ENCODE peak calls at places on chromosomes 7 and 10, in six cellular contexts. G, X, I, O, S and U are unnamed samples.

GRCh38 chr10:46052057-46052790 is 6.2 kb upstream of the MSMB start:
- DNase-seq in G (no peak), X (peak; percentile 7), I (no peak), O (no peak), S (no peak), U (no peak)

GRCh38 chr7:56007167-56007652 is 42.8 kb downstream of the NIPSNAP2 start:
- DNase-seq in G (no peak), X (no peak), I (no peak), O (no peak), S (no peak), U (no peak)

GRCh38 chr10:63628526-63629362 is 107.5 kb downstream of the REEP3 start:
- DNase-seq in G (peak; percentile 58), X (peak; percentile 62), I (peak; percentile 52), O (peak; percentile 52), S (peak; percentile 18), U (no peak)

GRCh38 chr10:126302831-126303230 is 85.4 kb downstream of the ADAM12 start:
- DNase-seq in G (no peak), X (peak; percentile 47), I (peak; percentile 49), O (peak; percentile 15), S (no peak), U (no peak)

GRCh38 chr10:114100848-114101741 is 57.4 kb downstream of the ADRB1 start:
- DNase-seq in G (no peak), X (peak; percentile 50), I (peak; percentile 26), O (peak; percentile 47), S (no peak), U (peak; percentile 2)

GRCh38 chr7:5296627-5297226 is 14.0 kb downstream of the SLC29A4 start:
- DNase-seq in G (peak; percentile 77), X (no peak), I (no peak), O (no peak), S (peak; percentile 23), U (no peak)

GRCh38 chr7:92635538-92635937 is 45.3 kb upstream of the FAM133B start:
- DNase-seq in G (no peak), X (peak; percentile 19), I (no peak), O (no peak), S (no peak), U (no peak)

GRCh38 chr10:126063353-126063791 is 167.0 kb downstream of the FANK1 start:
- DNase-seq in G (no peak), X (peak; percentile 84), I (peak; percentile 82), O (peak; percentile 86), S (no peak), U (peak; percentile 49)

GRCh38 chr10:30080161-30080560 is 20.8 kb upstream of the JCAD start:
- DNase-seq in G (no peak), X (peak; percentile 41), I (no peak), O (no peak), S (no peak), U (no peak)

GRCh38 chr10:16656886-16657285 is 135.2 kb upstream of the C1QL3 start:
- DNase-seq in G (no peak), X (no peak), I (no peak), O (no peak), S (no peak), U (no peak)

GRCh38 chr10:84256510-84257342 is 11.9 kb downstream of the RGR start:
- DNase-seq in G (peak; percentile 51), X (peak; percentile 41), I (peak; percentile 44), O (peak; percentile 24), S (no peak), U (peak; percentile 3)

GRCh38 chr7:101733713-101734475 is 83.5 kb upstream of the CUX1 start:
- DNase-seq in G (peak; percentile 50), X (peak; percentile 64), I (peak; percentile 77), O (peak; percentile 48), S (no peak), U (no peak)

GRCh38 chr7:17176633-17177032 is 121.8 kb upstream of the AHR start:
- DNase-seq in G (no peak), X (no peak), I (no peak), O (no peak), S (no peak), U (no peak)

GRCh38 chr7:158237672-158238335 is 349.8 kb downstream of the PTPRN2 start:
- DNase-seq in G (no peak), X (no peak), I (no peak), O (no peak), S (no peak), U (no peak)

GRCh38 chr10:103872137-103872933 is 17.0 kb upstream of the SH3PXD2A start:
- DNase-seq in G (no peak), X (peak; percentile 55), I (no peak), O (peak; percentile 61), S (no peak), U (no peak)

GRCh38 chr7:126472825-126473224 is 779.9 kb downstream of the GRM8 start:
- DNase-seq in G (no peak), X (no peak), I (no peak), O (no peak), S (no peak), U (no peak)

GRCh38 chr10:66783296-66783695 is 142.5 kb upstream of the LRRTM3 start:
- DNase-seq in G (no peak), X (peak; percentile 14), I (peak; percentile 81), O (peak; percentile 42), S (no peak), U (no peak)

GRCh38 chr7:47326220-47326619 is 255.7 kb downstream of the TNS3 start:
- DNase-seq in G (no peak), X (peak; percentile 75), I (peak; percentile 74), O (peak; percentile 56), S (no peak), U (no peak)

GRCh38 chr10:71604324-71605018 is 115.1 kb downstream of the C10orf105 start:
- DNase-seq in G (no peak), X (peak; percentile 14), I (no peak), O (peak; percentile 8), S (no peak), U (no peak)

GRCh38 chr7:42522227-42522991 is 285.4 kb upstream of the GLI3 start:
- DNase-seq in G (no peak), X (no peak), I (peak; percentile 31), O (no peak), S (no peak), U (no peak)

GRCh38 chr7:95470452-95470851 is 15.3 kb upstream of the ASB4 start:
- DNase-seq in G (peak; percentile 45), X (no peak), I (peak; percentile 11), O (peak; percentile 29), S (peak; percentile 9), U (peak; percentile 65)

GRCh38 chr7:29309041-29309860 is 114.7 kb downstream of the CHN2 start:
- DNase-seq in G (no peak), X (no peak), I (no peak), O (no peak), S (no peak), U (no peak)

GRCh38 chr10:126043389-126043788 is 147.0 kb downstream of the FANK1 start:
- DNase-seq in G (no peak), X (no peak), I (no peak), O (no peak), S (no peak), U (no peak)

GRCh38 chr7:157827045-157827862 is 490.4 kb downstream of the DNAJB6 start:
- DNase-seq in G (no peak), X (no peak), I (no peak), O (no peak), S (no peak), U (no peak)

GRCh38 chr7:36710186-36710813 is 14.0 kb downstream of the AOAH start:
- DNase-seq in G (no peak), X (no peak), I (no peak), O (no peak), S (no peak), U (no peak)

GRCh38 chr7:93115796-93116195 is 2.0 kb downstream of the SAMD9 start:
- DNase-seq in G (no peak), X (peak; percentile 78), I (peak; percentile 63), O (peak; percentile 74), S (no peak), U (no peak)

GRCh38 chr7:21942955-21943354 is 2.7 kb downstream of the CDCA7L start:
- DNase-seq in G (no peak), X (peak; percentile 43), I (no peak), O (peak; percentile 13), S (no peak), U (no peak)

GRCh38 chr7:105238198-105238765 is 150.4 kb downstream of the SRPK2 start:
- DNase-seq in G (no peak), X (no peak), I (no peak), O (no peak), S (no peak), U (no peak)

GRCh38 chr10:88731296-88731695 is 25.2 kb downstream of the LIPK start:
- DNase-seq in G (no peak), X (peak; percentile 7), I (no peak), O (no peak), S (no peak), U (no peak)

GRCh38 chr10:78754269-78755074 is 314.3 kb upstream of the ZMIZ1 start:
- DNase-seq in G (no peak), X (peak; percentile 93), I (peak; percentile 81), O (peak; percentile 33), S (no peak), U (no peak)

GRCh38 chr10:76640765-76641164 is 996.8 kb downstream of the KCNMA1 start:
- DNase-seq in G (no peak), X (no peak), I (peak; percentile 79), O (no peak), S (no peak), U (no peak)

GRCh38 chr7:4073052-4073451 is 609.0 kb upstream of the FOXK1 start:
- DNase-seq in G (no peak), X (no peak), I (no peak), O (no peak), S (no peak), U (no peak)